ENCODE peak calls at places on chromosomes 12 and 14, in nine cellular contexts. X is uterus; J is fibroblast of lung; E is activated T-cell treated with anti-CD3 and anti-CD28 coated beads, Interleukin-2, amount 50 U/mL, for 1 hour; Z is NCI-H1092 treated with DMSO at 0.1 percent for 48 hours; V is fibroblast of mammary gland; F is naive thymus-derived CD4-positive, alpha-beta T cell; N is SW480; Y is AG04449. C is an unnamed sample.
A peak's percentile ranks its signal among the peaks of the same experiment; 100 is the strongest.

GRCh38 chr12:101563197-101563596 is 31.6 kb upstream of the MYBPC1 start:
- DNase-seq in X (no peak), J (no peak), E (no peak), Z (no peak), V (no peak), F (no peak), N (no peak), Y (no peak), C (no peak)

GRCh38 chr12:116863275-116863767 is 17.9 kb downstream of the HRK start:
- DNase-seq in X (no peak), J (peak; percentile 34), E (no peak), Z (no peak), V (peak; percentile 77), F (no peak), N (no peak), Y (peak; percentile 24), C (peak; percentile 22)

GRCh38 chr12:68636268-68636667 is 25.6 kb downstream of the RAP1B start:
- DNase-seq in X (no peak), J (peak; percentile 80), E (no peak), Z (no peak), V (peak; percentile 80), F (no peak), N (no peak), Y (no peak), C (no peak)

GRCh38 chr12:126483145-126484068 is 1418.2 kb downstream of the AACS start:
- DNase-seq in X (peak; percentile 45), J (peak; percentile 26), E (no peak), Z (peak; percentile 2), V (peak; percentile 81), F (no peak), N (no peak), Y (no peak), C (peak; percentile 55)

GRCh38 chr12:575129-575502 is 88.1 kb downstream of the NINJ2 start:
- DNase-seq in X (no peak), J (no peak), E (no peak), Z (no peak), V (peak; percentile 51), F (no peak), N (peak; percentile 89), Y (no peak), C (no peak)

GRCh38 chr12:41983394-41983793 is 161.3 kb downstream of the GXYLT1 start:
- DNase-seq in X (no peak), J (no peak), E (no peak), Z (no peak), V (no peak), F (no peak), N (peak; percentile 42), Y (no peak), C (no peak)

GRCh38 chr12:92861381-92861780 is 67.7 kb downstream of the EEA1 start:
- DNase-seq in X (no peak), J (no peak), E (no peak), Z (no peak), V (no peak), F (no peak), N (no peak), Y (no peak), C (no peak)

GRCh38 chr14:37665479-37665878 is 70.0 kb downstream of the TTC6 start:
- DNase-seq in X (no peak), J (no peak), E (no peak), Z (no peak), V (no peak), F (no peak), N (no peak), Y (no peak), C (no peak)

GRCh38 chr12:42124764-42125371 is 19.8 kb downstream of the GXYLT1 start:
- DNase-seq in X (no peak), J (no peak), E (no peak), Z (no peak), V (no peak), F (no peak), N (no peak), Y (no peak), C (no peak)

GRCh38 chr12:42921741-42922511 is 332.4 kb upstream of the PRICKLE1 start:
- DNase-seq in X (no peak), J (peak; percentile 38), E (no peak), Z (no peak), V (peak; percentile 26), F (no peak), N (no peak), Y (peak; percentile 10), C (peak; percentile 6)

GRCh38 chr12:78402366-78403134 is 462.0 kb upstream of the SYT1 start:
- DNase-seq in X (no peak), J (no peak), E (no peak), Z (peak; percentile 23), V (peak; percentile 2), F (no peak), N (no peak), Y (no peak), C (no peak)

GRCh38 chr14:75084513-75084912 is 15.1 kb downstream of the ZC2HC1C start:
- DNase-seq in X (no peak), J (no peak), E (no peak), Z (no peak), V (no peak), F (no peak), N (peak; percentile 22), Y (no peak), C (no peak)

GRCh38 chr14:91258021-91258618 is 13.6 kb upstream of the GPR68 start:
- DNase-seq in X (peak; percentile 43), J (peak; percentile 40), E (no peak), Z (no peak), V (peak; percentile 86), F (no peak), N (no peak), Y (no peak), C (no peak)

GRCh38 chr12:16175893-16176292 is 101.6 kb downstream of the SLC15A5 start:
- DNase-seq in X (no peak), J (no peak), E (no peak), Z (no peak), V (peak; percentile 81), F (no peak), N (no peak), Y (no peak), C (no peak)

GRCh38 chr14:104859900-104860299 is 5.2 kb upstream of the CEP170B start:
- DNase-seq in X (no peak), J (no peak), E (no peak), Z (no peak), V (no peak), F (no peak), N (no peak), Y (no peak), C (no peak)

GRCh38 chr12:119412811-119413794 is 78.6 kb downstream of the CCDC60 start:
- DNase-seq in X (peak; percentile 50), J (peak; percentile 74), E (no peak), Z (peak; percentile 63), V (peak; percentile 74), F (no peak), N (peak; percentile 58), Y (peak; percentile 12), C (peak; percentile 11)

GRCh38 chr12:63292476-63293228 is 141.7 kb upstream of the AVPR1A start:
- DNase-seq in X (no peak), J (no peak), E (no peak), Z (no peak), V (no peak), F (no peak), N (no peak), Y (no peak), C (no peak)

GRCh38 chr12:8969861-8970411 is 19.4 kb upstream of the KLRG1 start:
- DNase-seq in X (no peak), J (no peak), E (no peak), Z (no peak), V (no peak), F (no peak), N (peak; percentile 77), Y (no peak), C (no peak)

GRCh38 chr12:105741786-105742566 is 396.8 kb downstream of the NUAK1 start:
- DNase-seq in X (peak; percentile 52), J (peak; percentile 86), E (no peak), Z (no peak), V (peak; percentile 82), F (no peak), N (no peak), Y (peak; percentile 78), C (no peak)

GRCh38 chr12:20194171-20194570 is 174.2 kb upstream of the PDE3A start:
- DNase-seq in X (no peak), J (peak; percentile 11), E (no peak), Z (no peak), V (peak; percentile 30), F (no peak), N (peak; percentile 11), Y (no peak), C (no peak)

GRCh38 chr12:712172-712863 is 40.1 kb upstream of the WNK1 start:
- DNase-seq in X (no peak), J (peak; percentile 15), E (no peak), Z (no peak), V (no peak), F (no peak), N (no peak), Y (no peak), C (no peak)

GRCh38 chr12:42299392-42300308 is 26.2 kb downstream of the ZCRB1 start:
- DNase-seq in X (no peak), J (peak; percentile 52), E (no peak), Z (no peak), V (peak; percentile 58), F (no peak), N (peak; percentile 2), Y (peak; percentile 28), C (peak; percentile 64)

GRCh38 chr12:78392918-78393317 is 471.7 kb upstream of the SYT1 start:
- DNase-seq in X (no peak), J (peak; percentile 62), E (no peak), Z (peak; percentile 48), V (peak; percentile 46), F (no peak), N (peak; percentile 7), Y (no peak), C (peak; percentile 18)

GRCh38 chr12:95248095-95248494 is 30.5 kb downstream of the VEZT start:
- DNase-seq in X (no peak), J (no peak), E (no peak), Z (no peak), V (no peak), F (no peak), N (no peak), Y (no peak), C (no peak)

GRCh38 chr12:76719171-76719631 is 44.7 kb upstream of the ZDHHC17 start:
- DNase-seq in X (no peak), J (peak; percentile 59), E (no peak), Z (no peak), V (peak; percentile 12), F (no peak), N (no peak), Y (no peak), C (no peak)

GRCh38 chr12:132003846-132004245 is 54.1 kb downstream of the EP400 start:
- DNase-seq in X (no peak), J (peak; percentile 9), E (no peak), Z (no peak), V (peak; percentile 32), F (no peak), N (no peak), Y (peak; percentile 61), C (peak; percentile 68)

GRCh38 chr14:104688755-104689619 is at the start of gene INF2:
- DNase-seq in X (peak; percentile 60), J (peak; percentile 45), E (peak; percentile 61), Z (peak; percentile 69), V (peak; percentile 47), F (no peak), N (peak; percentile 88), Y (no peak), C (no peak)

GRCh38 chr12:95218852-95219171 is 1.2 kb downstream of the VEZT start:
- DNase-seq in X (no peak), J (no peak), E (peak; percentile 34), Z (peak; percentile 38), V (peak; percentile 16), F (no peak), N (peak; percentile 48), Y (no peak), C (no peak)

GRCh38 chr14:56378474-56378873 is 201.1 kb upstream of the TMEM260 start:
- DNase-seq in X (no peak), J (peak; percentile 89), E (no peak), Z (no peak), V (peak; percentile 88), F (no peak), N (no peak), Y (peak; percentile 14), C (peak; percentile 38)

C was measured in non-pigmented ciliary epithelial cell.